ENCODE peak calls at places on chromosomes 13 and 19, in ten cellular contexts. V, I, M, Y, S, E, B, A, U and P are unnamed samples.

GRCh38 chr19:18781047-18781600 is 10.0 kb downstream of the COMP start:
- DNase-seq in S (no peak), B (no peak), A (no peak), E (no peak), M (no peak), Y (peak; percentile 60), U (no peak), V (no peak), I (no peak), P (no peak)

GRCh38 chr19:46390866-46391265 is 22.5 kb downstream of the CCDC8 start:
- DNase-seq in I (no peak), V (no peak), A (no peak), M (no peak), Y (peak; percentile 57), S (no peak), U (no peak), B (no peak), E (peak; percentile 39), P (peak; percentile 46)

GRCh38 chr19:45068041-45068440 is 8.2 kb downstream of the ZNF296 start:
- DNase-seq in B (no peak), I (no peak), V (no peak), S (no peak), A (no peak), E (no peak), M (no peak), U (no peak), Y (no peak), P (no peak)

GRCh38 chr19:48745208-48745995 is 1.3 kb downstream of the IZUMO1 start:
- DNase-seq in M (peak; percentile 65), E (no peak), U (peak; percentile 56), V (peak; percentile 68), S (peak; percentile 72), B (peak; percentile 52), I (no peak), Y (peak; percentile 42), A (peak; percentile 86), P (peak; percentile 75)

GRCh38 chr19:15107056-15108010 is at the start of gene SYDE1:
- DNase-seq in I (peak; percentile 66), B (peak; percentile 63), A (no peak), V (peak; percentile 68), Y (peak; percentile 77), E (no peak), U (no peak), S (no peak), M (no peak), P (peak; percentile 61)

GRCh38 chr13:42551611-42552010 is 22.3 kb upstream of the TNFSF11 start:
- DNase-seq in V (no peak), Y (no peak), M (no peak), I (no peak), U (no peak), S (no peak), E (no peak), A (no peak), B (no peak), P (no peak)

GRCh38 chr19:30557212-30557611 is 185.0 kb downstream of the ZNF536 start:
- DNase-seq in A (no peak), U (no peak), E (no peak), Y (no peak), V (no peak), S (no peak), B (no peak), I (no peak), M (no peak), P (no peak)

GRCh38 chr13:32009362-32009761 is 22.2 kb upstream of the FRY start:
- DNase-seq in E (no peak), M (no peak), I (no peak), V (no peak), B (no peak), Y (no peak), A (no peak), S (no peak), U (no peak), P (no peak)

GRCh38 chr19:10513223-10513622 is 4.0 kb downstream of the S1PR5 start:
- DNase-seq in S (no peak), B (no peak), V (no peak), A (no peak), E (no peak), M (no peak), Y (no peak), U (no peak), I (no peak), P (no peak)

GRCh38 chr19:10517361-10517759 is at the start of gene S1PR5:
- DNase-seq in A (peak; percentile 35), M (peak; percentile 56), U (no peak), V (peak; percentile 11), S (no peak), Y (peak; percentile 80), B (no peak), E (no peak), I (no peak), P (no peak)

GRCh38 chr19:10516671-10517286 is 468 bp downstream of the S1PR5 start:
- DNase-seq in B (no peak), S (no peak), M (no peak), A (no peak), U (no peak), E (no peak), V (no peak), Y (no peak), I (no peak), P (no peak)

GRCh38 chr19:10516064-10516385 is 1.2 kb downstream of the S1PR5 start:
- DNase-seq in S (no peak), Y (no peak), U (no peak), A (no peak), E (no peak), M (no peak), V (no peak), I (no peak), B (no peak), P (no peak)

DNA sequence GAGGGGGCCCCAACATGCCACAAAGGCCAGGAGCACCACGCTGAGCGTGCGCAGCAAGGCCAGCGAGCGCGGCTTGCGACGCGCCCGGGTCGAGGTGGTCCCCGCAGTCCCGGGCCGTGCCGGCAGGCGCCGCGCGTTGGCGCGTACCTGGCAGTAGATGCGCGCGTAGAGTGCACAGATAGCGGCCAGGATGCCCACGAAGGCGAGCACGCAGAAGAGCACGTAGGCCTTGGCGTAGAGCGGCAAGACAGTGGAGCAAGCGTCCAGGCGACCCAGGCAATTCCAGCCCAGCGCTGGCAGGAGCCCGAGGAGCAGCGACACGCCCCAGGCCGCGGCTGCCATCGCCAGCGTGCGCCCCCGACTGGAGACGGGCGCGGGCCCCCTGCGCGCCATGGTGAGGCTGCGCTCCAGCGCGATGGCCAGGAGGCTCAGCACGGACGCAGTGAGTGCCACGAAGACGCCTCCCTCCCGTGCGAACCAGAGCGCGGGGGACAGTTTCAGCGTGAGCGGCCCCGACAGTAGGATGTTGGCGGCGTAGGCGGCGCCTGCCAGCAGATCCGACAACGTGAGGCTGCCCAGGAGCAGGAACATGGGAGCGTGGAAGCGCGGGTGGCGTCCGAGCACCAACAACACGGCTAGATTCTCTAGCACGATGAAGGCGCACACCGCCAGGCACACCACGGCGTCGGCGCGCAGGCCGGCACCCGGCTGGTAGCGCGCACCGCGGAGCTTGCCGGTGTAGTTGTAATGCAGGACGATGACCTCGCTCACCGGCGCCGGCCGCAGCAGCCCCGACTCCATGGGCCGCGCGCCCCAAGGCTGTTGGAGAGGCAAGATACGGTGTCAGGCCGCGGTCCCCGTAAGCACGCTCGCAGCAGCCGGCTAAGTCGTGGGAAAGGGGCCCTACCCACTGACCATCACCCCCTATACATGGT is 2.8 kb downstream of the S1PR5 start:
- DNase-seq in U (no peak), E (no peak), I (no peak), Y (peak; percentile 73), M (no peak), B (no peak), V (no peak), S (no peak), A (no peak), P (no peak)
- H3K4me3 ChIP-seq in U (no peak overlapping the region), E (no peak overlapping the region), I (no peak overlapping the region), Y (no peak overlapping the region), M (no peak overlapping the region), B (no peak overlapping the region), V (peak overlapping the region; percentile 3), S (no peak overlapping the region), A (no peak overlapping the region), P (peak overlapping the region; percentile 28)

GRCh38 chr19:1467228-1467511 is 11.8 kb downstream of the C19orf25 start:
- DNase-seq in S (no peak), E (no peak), I (no peak), Y (no peak), A (no peak), B (no peak), U (no peak), M (no peak), V (no peak), P (no peak)

GRCh38 chr19:1466018-1466460 is 13.0 kb downstream of the C19orf25 start:
- DNase-seq in A (no peak), E (no peak), I (no peak), B (no peak), M (no peak), U (no peak), Y (no peak), V (no peak), S (no peak), P (no peak)

GRCh38 chr19:1466461-1467227 is 12.4 kb downstream of the C19orf25 start:
- DNase-seq in M (peak; percentile 18), E (no peak), S (no peak), U (no peak), Y (peak; percentile 47), A (no peak), B (no peak), V (no peak), I (no peak), P (peak; percentile 13)

GRCh38 chr19:1467512-1468273 is 11.3 kb downstream of the C19orf25 start:
- DNase-seq in I (no peak), Y (peak; percentile 74), A (no peak), M (no peak), B (no peak), S (no peak), E (no peak), V (no peak), U (no peak), P (peak; percentile 16)

GRCh38 chr19:1465191-1466016 is 13.6 kb downstream of the C19orf25 start:
- DNase-seq in A (no peak), V (no peak), M (peak; percentile 33), U (no peak), E (no peak), I (no peak), Y (peak; percentile 85), B (peak; percentile 39), S (peak; percentile 63), P (peak; percentile 73)
- H3K4me1 ChIP-seq in A (peaks cover 7% of the 10 kb centered on the region), V (peaks cover 49% of the 10 kb centered on the region), M (peaks cover 8% of the 10 kb centered on the region), U (peaks cover 22% of the 10 kb centered on the region), E (peaks cover 49% of the 10 kb centered on the region), I (peaks cover 42% of the 10 kb centered on the region), Y (peaks cover 55% of the 10 kb centered on the region), B (no peaks in the 10 kb centered on the region), S (peaks cover 24% of the 10 kb centered on the region), P (peaks cover 26% of the 10 kb centered on the region)

GRCh38 chr13:113608967-113609533 is 24.5 kb downstream of the TFDP1 start:
- DNase-seq in B (no peak), E (no peak), A (no peak), M (no peak), Y (peak; percentile 72), I (no peak), V (no peak), S (no peak), U (no peak), P (no peak)

GRCh38 chr13:113607056-113607455 is 22.5 kb downstream of the TFDP1 start:
- DNase-seq in U (no peak), E (no peak), M (no peak), B (no peak), Y (peak; percentile 80), V (no peak), A (no peak), I (no peak), S (no peak), P (no peak)

GRCh38 chr13:113608246-113608635 is 23.7 kb downstream of the TFDP1 start:
- DNase-seq in S (no peak), U (no peak), E (no peak), M (no peak), B (no peak), A (no peak), Y (peak; percentile 76), V (no peak), I (no peak), P (no peak)

GRCh38 chr13:113605866-113606438 is 21.4 kb downstream of the TFDP1 start:
- DNase-seq in E (no peak), M (no peak), A (no peak), B (no peak), S (no peak), Y (peak; percentile 67), U (no peak), I (no peak), V (no peak), P (no peak)

DNA sequence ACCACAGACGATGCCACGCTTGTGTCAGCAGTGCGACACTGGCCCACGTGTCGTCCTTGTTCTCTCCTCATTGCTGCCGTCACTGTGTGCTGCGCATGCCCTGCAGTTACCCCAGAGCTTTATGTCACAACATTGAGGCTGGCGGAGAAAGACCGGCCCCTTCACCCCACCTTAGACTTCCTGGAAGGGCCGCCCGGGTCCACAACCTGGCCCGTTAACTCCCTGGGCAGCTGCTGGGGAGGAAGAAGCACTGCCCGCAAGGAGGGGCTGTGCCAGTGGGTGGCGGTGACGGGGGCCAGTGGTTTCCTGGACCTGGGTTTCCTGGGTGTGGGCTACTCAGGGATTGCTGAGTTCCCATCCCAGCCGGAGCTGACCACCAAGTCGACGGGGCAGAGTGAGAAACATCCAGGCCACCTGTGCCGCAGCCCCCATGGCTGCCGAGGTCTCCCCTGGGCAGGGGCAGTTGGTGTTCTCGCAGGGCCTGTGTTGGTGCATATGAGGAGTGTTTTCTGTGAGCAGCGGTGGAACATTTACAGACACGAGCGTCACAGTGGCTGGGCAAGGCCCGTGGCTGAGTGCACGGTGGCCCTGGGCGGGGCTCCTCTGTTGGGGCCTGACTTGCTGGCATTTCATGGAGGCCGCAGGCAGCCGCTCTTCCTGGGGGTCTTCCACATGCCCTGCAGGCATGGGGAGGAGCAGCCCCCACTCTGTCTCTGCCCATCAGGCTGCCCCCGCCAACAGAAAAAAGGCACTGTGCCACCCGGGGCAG is 23.1 kb downstream of the TFDP1 start:
- DNase-seq in E (peak; percentile 72), S (no peak), B (no peak), I (no peak), M (no peak), Y (peak; percentile 90), U (no peak), A (no peak), V (no peak), P (no peak)
- TF ChIP-seq CTCF in E (no peak), S (no peak), B (no peak), I (no peak), M (no peak), Y (no peak), U (no peak), A (no peak), V (no peak), P (no peak)

GRCh38 chr13:98476106-98476505 is 100.8 kb downstream of the STK24 start:
- DNase-seq in U (no peak), M (no peak), S (no peak), B (no peak), I (no peak), A (no peak), E (no peak), Y (no peak), V (no peak), P (no peak)
- H3K4me3 ChIP-seq in U (no peak overlapping the region), M (no peak overlapping the region), S (no peak overlapping the region), B (no peak overlapping the region), I (no peak overlapping the region), A (no peak overlapping the region), E (no peak overlapping the region), Y (no peak overlapping the region), V (no peak overlapping the region), P (no peak overlapping the region)